ENCODE peak calls at places on chromosomes 13 and 19, in seven cellular contexts. H is T-helper 1 cell, J is iris pigment epithelial cell, X is lung microvascular endothelial cell, C is lung, I is cardiac muscle cell, F is hippocampal formation. V is an unnamed sample.

GRCh38 chr19:44476559-44477408 is 23.5 kb downstream of the ZNF180 start:
- DNase-seq in C (no peak), X (peak; percentile 18), J (peak; percentile 8), H (peak; percentile 8), F (no peak), I (peak; percentile 6), V (no peak)

GRCh38 chr13:113856716-113857065 is 7.2 kb downstream of the GAS6 start:
- DNase-seq in F (no peak), I (no peak), H (no peak), X (peak; percentile 65), C (no peak), J (peak; percentile 43), V (no peak)

GRCh38 chr13:27896726-27897125 is 23.1 kb upstream of the PDX1 start:
- DNase-seq in C (no peak), X (no peak), J (no peak), F (no peak), I (no peak), H (no peak), V (no peak)

GRCh38 chr13:49409008-49409407 is 34.9 kb downstream of the CAB39L start:
- DNase-seq in C (no peak), I (no peak), J (no peak), F (no peak), X (no peak), H (no peak), V (no peak)

GRCh38 chr19:47487551-47488515 is 3.8 kb upstream of the KPTN start:
- DNase-seq in F (no peak), H (no peak), I (no peak), C (no peak), J (no peak), X (no peak), V (no peak)

GRCh38 chr13:71515639-71516038 is 351.4 kb downstream of the DACH1 start:
- DNase-seq in F (no peak), X (no peak), I (no peak), C (no peak), J (no peak), H (no peak), V (no peak)

GRCh38 chr13:23723463-23723862 is 153.3 kb downstream of the TNFRSF19 start:
- DNase-seq in C (no peak), J (no peak), X (no peak), F (no peak), H (no peak), I (no peak), V (no peak)

GRCh38 chr19:43441736-43442135 is 23.7 kb downstream of the LYPD3 start:
- DNase-seq in F (no peak), J (no peak), H (no peak), I (no peak), C (no peak), X (no peak), V (no peak)

GRCh38 chr19:31863122-31863521 is 482.3 kb upstream of the ZNF507 start:
- DNase-seq in I (no peak), X (no peak), F (no peak), H (no peak), C (no peak), J (no peak), V (no peak)